ENCODE peak calls at places on chromosomes 4 and X, in six cellular contexts. V, F, L, O, I and P are unnamed samples.

GRCh38 chr4:150826302-150826701 is 188.8 kb downstream of the LRBA start:
- DNase-seq in V (no peak), I (no peak), L (no peak), F (no peak), O (no peak), P (no peak)

GRCh38 chr4:74157116-74157742 is 689 bp upstream of the MTHFD2L start:
- DNase-seq in V (no peak), O (peak), I (no peak), L (no peak), F (peak), P (no peak)

GRCh38 chr4:87973283-87974169 is 2.0 kb upstream of the SPP1 start:
- DNase-seq in I (no peak), L (no peak), O (peak), V (peak), F (peak), P (no peak)

GRCh38 chrX:35340451-35340850 is 397.9 kb downstream of the FAM47B start:
- DNase-seq in O (no peak), L (no peak), I (no peak), F (no peak), V (no peak), P (no peak)

GRCh38 chr4:3419836-3420605 is 21.7 kb upstream of the HGFAC start:
- DNase-seq in F (no peak), V (no peak), O (no peak), L (peak), I (no peak), P (no peak)

GRCh38 chrX:84168095-84168494 is 19.9 kb downstream of the RPS6KA6 start:
- DNase-seq in F (no peak), L (no peak), V (no peak), I (no peak), O (no peak), P (no peak)

GRCh38 chrX:31500920-31501319 is 429.1 kb upstream of the FTHL17 start:
- DNase-seq in I (no peak), L (no peak), V (no peak), O (no peak), F (no peak), P (no peak)

GRCh38 chr4:84451546-84451945 is 47.5 kb downstream of the NKX6-1 start:
- DNase-seq in F (no peak), L (no peak), O (no peak), V (no peak), I (no peak), P (no peak)

GRCh38 chr4:174697164-174697563 is 131.9 kb downstream of the GLRA3 start:
- DNase-seq in L (no peak), V (no peak), I (no peak), O (no peak), F (no peak), P (no peak)

GRCh38 chr4:24112466-24112865 is 222.6 kb upstream of the PPARGC1A start:
- DNase-seq in V (no peak), F (no peak), I (no peak), L (no peak), O (no peak), P (no peak)

GRCh38 chrX:154805696-154806091 is 409 bp upstream of the MPP1 start:
- DNase-seq in V (no peak), F (no peak), O (no peak), I (no peak), L (no peak), P (no peak)

GRCh38 chrX:39808471-39808917 is 289.3 kb downstream of the BCOR start:
- DNase-seq in O (peak), I (no peak), V (no peak), L (no peak), F (no peak), P (no peak)

GRCh38 chrX:42797646-42798045 is 19.7 kb upstream of the PPP1R2C start:
- DNase-seq in L (no peak), F (no peak), I (no peak), O (no peak), V (no peak), P (no peak)

GRCh38 chr4:42396361-42397255 is 680 bp upstream of the SHISA3 start:
- DNase-seq in I (no peak), V (no peak), F (no peak), O (no peak), L (no peak), P (no peak)

GRCh38 chr4:41024556-41025491 is 189.5 kb downstream of the APBB2 start:
- DNase-seq in I (no peak), L (no peak), O (no peak), F (no peak), V (no peak), P (no peak)

GRCh38 chrX:72245461-72246089 is 6.7 kb upstream of the ERCC6L start:
- DNase-seq in I (peak), L (no peak), F (peak), V (peak), O (peak), P (no peak)

GRCh38 chrX:45517090-45517973 is 316.7 kb upstream of the DIPK2B start:
- DNase-seq in I (no peak), F (peak), O (no peak), L (no peak), V (no peak), P (no peak)

GRCh38 chr4:77240469-77241066 is 83.6 kb downstream of the CCNG2 start:
- DNase-seq in O (peak), I (peak), L (no peak), V (peak), F (peak), P (no peak)

GRCh38 chr4:147194107-147194506 is 248.4 kb upstream of the TTC29 start:
- DNase-seq in V (no peak), I (no peak), F (no peak), O (no peak), L (no peak), P (no peak)

GRCh38 chrX:118189628-118190027 is 73.0 kb upstream of the KLHL13 start:
- DNase-seq in V (no peak), I (no peak), O (no peak), F (no peak), L (no peak), P (no peak)

GRCh38 chr4:53599632-53600031 is 8.3 kb upstream of the LNX1 start:
- DNase-seq in O (no peak), I (no peak), F (no peak), L (no peak), V (no peak), P (no peak)

GRCh38 chr4:53605783-53606182 is 14.5 kb upstream of the LNX1 start:
- DNase-seq in L (no peak), V (no peak), O (no peak), I (no peak), F (no peak), P (no peak)

GRCh38 chr4:53601251-53601764 is 10.0 kb upstream of the LNX1 start:
- DNase-seq in I (no peak), F (peak), L (no peak), V (peak), O (peak), P (no peak)

GRCh38 chr4:53598901-53599300 is 7.6 kb upstream of the LNX1 start:
- DNase-seq in F (no peak), I (no peak), V (no peak), L (no peak), O (no peak), P (no peak)

DNA sequence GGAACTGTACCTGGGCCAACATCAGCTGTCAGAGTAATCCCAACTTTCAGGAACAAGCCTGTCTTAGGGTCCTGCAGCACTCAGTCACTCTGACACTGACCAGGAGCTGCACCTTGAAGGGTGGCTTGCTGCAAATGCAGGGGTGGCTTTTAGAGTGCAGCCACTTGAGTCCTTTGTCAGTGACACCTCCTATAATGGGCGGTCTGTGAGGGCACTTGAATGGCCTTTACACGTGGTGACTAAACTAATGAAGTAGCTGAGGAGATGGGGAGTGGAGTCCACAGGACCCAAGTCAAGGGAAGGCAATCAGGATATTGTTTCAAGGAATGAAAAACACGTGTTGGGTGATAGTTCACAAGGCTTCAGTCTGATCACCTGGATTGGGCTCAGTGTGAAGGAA is 11.1 kb upstream of the LNX1 start:
- DNase-seq in F (no peak), V (no peak), L (no peak), O (no peak), I (no peak), P (no peak)
- H3K27ac ChIP-seq in F (no peak), V (no peak), L (no peak), O (no peak), I (no peak), P (no peak)

GRCh38 chrX:17986977-17987376 is 125.9 kb upstream of the RAI2 start:
- DNase-seq in F (no peak), L (no peak), I (no peak), V (no peak), O (no peak), P (no peak)
- TF ChIP-seq POLR2A in F (no peak), L (no peak), I (no peak), V (no peak), O (no peak), P (no peak)

DNA sequence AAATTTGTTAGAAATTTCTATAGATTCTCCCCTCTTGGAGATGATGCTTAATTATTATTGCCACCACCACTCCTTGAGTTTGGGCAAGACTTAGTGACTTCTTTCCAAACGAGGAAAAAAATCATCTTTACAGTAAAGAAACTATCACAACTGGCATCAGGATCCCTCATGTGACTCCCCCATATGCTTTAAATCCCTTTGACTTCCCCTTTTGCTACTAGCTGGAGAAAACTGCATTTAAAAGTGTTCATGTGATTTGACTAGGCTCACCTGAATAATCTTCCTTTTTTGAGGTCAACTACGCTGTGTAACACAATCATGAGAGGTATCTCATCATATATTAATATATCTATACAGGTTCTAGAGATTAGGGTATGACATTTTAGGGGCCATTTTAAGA is 30.3 kb upstream of the ENOX2 start:
- DNase-seq in L (no peak), V (no peak), I (no peak), O (no peak), F (no peak), P (no peak)
- TF ChIP-seq POLR2AphosphoS5 in L (no peak), V (no peak), I (no peak), O (no peak), F (no peak), P (no peak)

GRCh38 chr4:47071863-47072441 is 40.6 kb downstream of the GABRB1 start:
- DNase-seq in F (no peak), V (no peak), O (no peak), I (no peak), L (no peak), P (no peak)
- H3K27ac ChIP-seq in F (no peak), V (no peak), O (no peak), I (no peak), L (no peak), P (no peak)

GRCh38 chr4:159103406-159104131 is 690 bp downstream of the RAPGEF2 start:
- DNase-seq in O (peak), I (peak), F (no peak), L (peak), V (peak), P (no peak)
- TF ChIP-seq POLR2A in O (no peak), I (no peak), F (no peak), L (no peak), V (no peak), P (no peak)

GRCh38 chr4:112813790-112814189 is 176.8 kb downstream of the LARP7 start:
- DNase-seq in F (no peak), I (no peak), L (no peak), O (no peak), V (no peak), P (no peak)

GRCh38 chr4:112823631-112824030 is 186.7 kb downstream of the LARP7 start:
- DNase-seq in F (no peak), I (no peak), V (no peak), O (no peak), L (no peak), P (no peak)

GRCh38 chr4:112823141-112823540 is 186.2 kb downstream of the LARP7 start:
- DNase-seq in I (no peak), V (no peak), L (no peak), O (no peak), F (no peak), P (no peak)

GRCh38 chr4:112819729-112820128 is 182.8 kb downstream of the LARP7 start:
- DNase-seq in I (no peak), O (peak), F (no peak), L (no peak), V (no peak), P (no peak)

DNA sequence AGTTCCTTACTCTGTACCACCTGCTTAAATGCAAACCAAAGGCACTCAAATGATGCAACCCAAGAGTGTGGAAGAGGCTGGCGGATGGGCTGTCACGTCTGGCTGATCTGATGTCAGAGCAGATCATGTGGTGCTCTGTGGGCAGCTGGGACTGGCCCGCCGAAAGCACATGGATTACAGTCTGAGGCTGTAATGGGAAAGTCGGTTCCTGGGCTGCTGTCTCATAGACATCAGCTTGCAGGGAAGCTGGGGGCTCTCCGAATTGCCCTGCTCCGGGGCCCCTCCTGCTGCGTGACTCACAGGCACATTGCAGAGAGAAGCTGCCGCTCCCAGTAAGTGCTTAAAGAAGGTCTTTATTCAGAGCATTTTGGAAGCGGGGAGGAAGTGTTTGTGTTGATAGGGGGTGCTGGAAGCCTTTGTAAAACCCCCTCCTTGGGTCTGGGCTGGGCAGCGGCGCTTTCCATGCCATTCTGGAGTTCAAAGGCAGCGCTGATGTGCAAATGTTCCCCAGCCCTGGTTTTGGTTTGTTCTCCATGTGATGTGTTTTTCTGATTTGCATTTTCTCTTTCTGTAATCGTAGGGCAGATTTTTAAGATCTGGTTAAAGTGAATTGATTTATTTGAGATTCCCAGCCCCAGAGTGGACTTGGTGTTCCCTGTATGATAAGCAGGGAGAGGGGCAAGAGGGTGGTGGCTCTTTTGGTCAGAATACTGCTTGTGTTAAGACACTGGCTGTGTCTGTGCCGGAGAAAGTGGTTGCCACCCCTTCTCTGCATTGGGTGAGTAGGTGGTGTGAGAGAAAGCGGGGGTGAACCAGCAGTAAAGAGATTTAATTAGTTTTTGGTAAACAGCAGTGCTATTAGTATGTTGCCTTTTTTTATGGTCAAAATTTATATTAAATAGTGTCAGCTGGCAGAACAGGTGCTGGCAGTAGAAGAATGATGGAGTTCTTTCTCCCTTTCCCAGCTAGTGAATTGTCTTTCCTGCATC is 181.3 kb downstream of the LARP7 start:
- DNase-seq in O (peak), I (no peak), V (peak), L (peak), F (peak), P (peak)
- TF ChIP-seq POLR2AphosphoS5 in O (no peak), I (no peak), V (peak), L (no peak), F (no peak), P (peak)

DNA sequence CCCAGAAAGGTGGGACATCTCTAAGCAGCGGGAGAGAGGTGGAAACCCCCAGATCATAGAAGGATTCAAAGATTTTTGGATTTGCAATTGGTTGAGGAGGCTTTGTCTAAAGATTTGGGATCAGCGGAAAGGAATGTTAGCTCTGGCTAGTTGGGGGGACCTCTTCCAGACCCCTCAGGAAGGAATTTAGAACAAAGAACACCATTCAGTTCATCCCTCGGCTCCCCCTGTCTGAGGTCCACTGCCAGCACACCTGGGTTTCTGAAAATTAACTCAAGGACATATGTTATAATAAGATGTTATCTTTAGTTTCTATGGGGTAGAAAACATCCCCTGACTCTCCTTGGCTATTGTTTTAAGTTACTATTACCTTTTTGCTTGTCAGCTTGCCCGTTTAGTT is 163.6 kb downstream of the CEP135 start:
- DNase-seq in V (no peak), I (no peak), O (no peak), F (no peak), L (no peak), P (no peak)
- H3K27ac ChIP-seq in V (no peak), I (no peak), O (no peak), F (no peak), L (no peak), P (no peak)

GRCh38 chr4:68372588-68372987 is 22.7 kb upstream of the YTHDC1 start:
- DNase-seq in I (no peak), V (no peak), F (no peak), L (no peak), O (no peak), P (no peak)
- TF ChIP-seq POLR2A in I (no peak), V (no peak), F (no peak), L (no peak), O (no peak), P (no peak)